ENCODE peak calls at places on chromosomes 11 and 22, in four cellular contexts. One of them, this sample, is unnamed. For H3K9me3, the result is how much of the 10 kb centered on the place peaks cover.

GRCh38 chr22:45504703-45505341 is 2.1 kb downstream of the FBLN1 start:
- DNase-seq in NT2/D1: no peak
- DNase-seq in keratinocyte: no peak
- DNase-seq in SK-N-SH: peak
- DNase-seq in this sample: peak

GRCh38 chr11:123483058-123483457 is 53.0 kb downstream of the GRAMD1B start:
- DNase-seq in NT2/D1: no peak
- DNase-seq in keratinocyte: peak
- DNase-seq in SK-N-SH: no peak
- DNase-seq in this sample: no peak

GRCh38 chr11:85893378-85893777 is 38.2 kb downstream of the CCDC83 start:
- DNase-seq in NT2/D1: peak
- DNase-seq in keratinocyte: no peak
- DNase-seq in SK-N-SH: no peak
- DNase-seq in this sample: no peak

GRCh38 chr11:7844986-7845385 is 48.2 kb upstream of the OR5P2 start:
- DNase-seq in NT2/D1: no peak
- DNase-seq in keratinocyte: no peak
- DNase-seq in SK-N-SH: no peak
- DNase-seq in this sample: no peak

GRCh38 chr11:122656631-122657101 is 1.1 kb downstream of the UBASH3B start:
- DNase-seq in NT2/D1: no peak
- DNase-seq in keratinocyte: no peak
- DNase-seq in SK-N-SH: no peak
- DNase-seq in this sample: peak

GRCh38 chr11:117144477-117145392 is 648 bp downstream of the PAFAH1B2 start:
- DNase-seq in NT2/D1: no peak
- DNase-seq in keratinocyte: no peak
- DNase-seq in SK-N-SH: peak
- DNase-seq in this sample: peak

GRCh38 chr11:46513934-46514342 is 79.9 kb downstream of the AMBRA1 start:
- DNase-seq in NT2/D1: no peak
- DNase-seq in keratinocyte: peak
- DNase-seq in SK-N-SH: peak
- DNase-seq in this sample: no peak

GRCh38 chr22:35457729-35458546 is 58.0 kb downstream of the MCM5 start:
- DNase-seq in NT2/D1: no peak
- DNase-seq in keratinocyte: no peak
- DNase-seq in SK-N-SH: no peak
- DNase-seq in this sample: no peak

GRCh38 chr22:41028841-41029240 is 63.6 kb upstream of the EP300 start:
- DNase-seq in NT2/D1: no peak
- DNase-seq in keratinocyte: no peak
- DNase-seq in SK-N-SH: no peak
- DNase-seq in this sample: peak

GRCh38 chr11:117459121-117459978 is 131.7 kb downstream of the CEP164 start:
- DNase-seq in NT2/D1: no peak
- DNase-seq in keratinocyte: no peak
- DNase-seq in SK-N-SH: no peak
- DNase-seq in this sample: no peak

GRCh38 chr11:104984818-104985217 is 16.4 kb upstream of the CASP4 start:
- DNase-seq in NT2/D1: no peak
- DNase-seq in keratinocyte: no peak
- DNase-seq in SK-N-SH: no peak
- DNase-seq in this sample: no peak

GRCh38 chr11:107928767-107929507 is 689 bp downstream of the RAB39A start:
- DNase-seq in NT2/D1: no peak
- DNase-seq in keratinocyte: no peak
- DNase-seq in SK-N-SH: peak
- DNase-seq in this sample: no peak

GRCh38 chr11:106989056-106989455 is 29.2 kb downstream of the GUCY1A2 start:
- DNase-seq in NT2/D1: no peak
- DNase-seq in keratinocyte: no peak
- DNase-seq in SK-N-SH: no peak
- DNase-seq in this sample: peak

GRCh38 chr11:112235750-112236390 is 9.6 kb downstream of the PTS start:
- DNase-seq in NT2/D1: no peak
- DNase-seq in keratinocyte: no peak
- DNase-seq in SK-N-SH: no peak
- DNase-seq in this sample: no peak

GRCh38 chr11:33691051-33691864 is 9.4 kb downstream of the C11orf91 start:
- DNase-seq in NT2/D1: no peak
- DNase-seq in keratinocyte: no peak
- DNase-seq in SK-N-SH: no peak
- DNase-seq in this sample: no peak

GRCh38 chr11:34988294-34989255 is 72.2 kb downstream of the PDHX start:
- DNase-seq in NT2/D1: no peak
- DNase-seq in keratinocyte: no peak
- DNase-seq in SK-N-SH: no peak
- DNase-seq in this sample: peak

GRCh38 chr22:47406180-47406723 is 643.8 kb downstream of the TBC1D22A start:
- DNase-seq in NT2/D1: no peak
- DNase-seq in keratinocyte: no peak
- DNase-seq in SK-N-SH: no peak
- DNase-seq in this sample: no peak

GRCh38 chr11:122287401-122287800 is 171.4 kb upstream of the BLID start:
- DNase-seq in NT2/D1: no peak
- DNase-seq in keratinocyte: no peak
- DNase-seq in SK-N-SH: no peak
- DNase-seq in this sample: no peak

GRCh38 chr11:75342966-75343870 is 8.2 kb downstream of the ARRB1 start:
- DNase-seq in NT2/D1: no peak
- DNase-seq in keratinocyte: no peak
- DNase-seq in SK-N-SH: no peak
- DNase-seq in this sample: no peak

GRCh38 chr11:124865902-124866851 is 945 bp downstream of the ROBO3 start:
- DNase-seq in NT2/D1: peak
- DNase-seq in keratinocyte: no peak
- DNase-seq in SK-N-SH: peak
- DNase-seq in this sample: peak

GRCh38 chr11:17921620-17922473 is 91.0 kb downstream of the SERGEF start:
- DNase-seq in NT2/D1: no peak
- DNase-seq in keratinocyte: no peak
- DNase-seq in SK-N-SH: no peak
- DNase-seq in this sample: peak

GRCh38 chr11:67584205-67584880 is 731 bp downstream of the GSTP1 start:
- DNase-seq in NT2/D1: no peak
- DNase-seq in keratinocyte: peak
- DNase-seq in SK-N-SH: peak
- DNase-seq in this sample: peak

GRCh38 chr11:19441752-19442553 is 201.2 kb upstream of the E2F8 start:
- DNase-seq in NT2/D1: no peak
- DNase-seq in keratinocyte: peak
- DNase-seq in SK-N-SH: peak
- DNase-seq in this sample: peak

GRCh38 chr11:132607575-132607974 is 924.7 kb downstream of the OPCML start:
- DNase-seq in NT2/D1: no peak
- DNase-seq in keratinocyte: no peak
- DNase-seq in SK-N-SH: no peak
- DNase-seq in this sample: no peak

GRCh38 chr11:35056391-35057093 is 82.4 kb upstream of the CD44 start:
- DNase-seq in NT2/D1: no peak
- DNase-seq in keratinocyte: peak
- DNase-seq in SK-N-SH: no peak
- DNase-seq in this sample: no peak

GRCh38 chr11:44556735-44557409 is 8.6 kb upstream of the CD82 start:
- DNase-seq in NT2/D1: peak
- DNase-seq in keratinocyte: no peak
- DNase-seq in SK-N-SH: no peak
- DNase-seq in this sample: peak

DNA sequence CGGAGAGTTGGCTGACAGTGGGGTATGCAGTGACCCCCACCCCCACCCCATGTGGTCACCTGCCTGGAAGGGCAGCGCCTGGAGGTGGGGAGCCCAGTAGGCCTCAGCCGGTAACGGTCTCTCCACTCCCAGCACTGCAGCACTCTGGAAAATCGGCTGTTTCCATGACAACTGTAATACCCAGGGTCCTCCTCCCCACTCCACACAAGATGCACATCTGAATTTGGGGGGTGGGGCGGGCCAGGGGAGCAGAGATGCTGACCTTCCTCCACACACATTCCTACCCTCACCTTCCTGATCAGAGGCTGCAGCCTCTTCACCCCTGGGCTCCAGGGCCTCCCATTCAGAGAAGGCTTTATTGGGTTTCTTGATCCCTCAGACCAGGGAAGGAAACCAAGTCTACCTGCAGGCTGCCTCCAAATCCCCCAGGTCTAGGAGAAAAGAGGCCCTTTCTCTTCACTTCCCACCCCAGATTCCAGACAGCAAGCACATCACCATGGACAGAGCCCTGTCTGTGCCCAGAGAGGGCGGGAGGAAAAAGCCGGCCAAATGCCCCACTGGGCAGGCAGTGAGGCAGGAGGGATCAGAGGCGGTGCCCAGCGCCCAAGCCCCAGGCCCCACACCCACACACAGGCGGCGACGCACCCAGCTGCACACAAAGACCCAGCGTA is 46.5 kb downstream of the SLC22A12 start:
- DNase-seq in NT2/D1: no peak
- DNase-seq in keratinocyte: no peak
- DNase-seq in SK-N-SH: peak
- DNase-seq in this sample: peak
- H3K4me3 ChIP-seq in NT2/D1: peak
- H3K4me3 ChIP-seq in keratinocyte: no peak
- H3K4me3 ChIP-seq in SK-N-SH: peak
- H3K4me3 ChIP-seq in this sample: peak

GRCh38 chr11:129021295-129021694 is 78.6 kb upstream of the TP53AIP1 start:
- DNase-seq in NT2/D1: no peak
- DNase-seq in keratinocyte: no peak
- DNase-seq in SK-N-SH: no peak
- DNase-seq in this sample: no peak

GRCh38 chr11:129018991-129019390 is 76.3 kb upstream of the TP53AIP1 start:
- DNase-seq in NT2/D1: no peak
- DNase-seq in keratinocyte: no peak
- DNase-seq in SK-N-SH: no peak
- DNase-seq in this sample: no peak

GRCh38 chr11:129023968-129024676 is 81.5 kb upstream of the TP53AIP1 start:
- DNase-seq in NT2/D1: peak
- DNase-seq in keratinocyte: peak
- DNase-seq in SK-N-SH: no peak
- DNase-seq in this sample: no peak
- H3K9ac ChIP-seq in NT2/D1: no peak
- H3K9ac ChIP-seq in keratinocyte: peak
- H3K9ac ChIP-seq in SK-N-SH: no peak
- H3K9ac ChIP-seq in this sample: no peak

GRCh38 chr22:48846200-48846599 is 981.5 kb downstream of the BRD1 start:
- DNase-seq in NT2/D1: no peak
- DNase-seq in keratinocyte: no peak
- DNase-seq in SK-N-SH: no peak
- DNase-seq in this sample: no peak
- H3K9me3 ChIP-seq in NT2/D1: under half
- H3K9me3 ChIP-seq in keratinocyte: under half
- H3K9me3 ChIP-seq in SK-N-SH: under half
- H3K9me3 ChIP-seq in this sample: under half

GRCh38 chr11:3857628-3858027 is 2.2 kb downstream of the STIM1 start:
- DNase-seq in NT2/D1: no peak
- DNase-seq in keratinocyte: no peak
- DNase-seq in SK-N-SH: no peak
- DNase-seq in this sample: no peak

GRCh38 chr11:3856856-3857553 is 1.5 kb downstream of the STIM1 start:
- DNase-seq in NT2/D1: no peak
- DNase-seq in keratinocyte: no peak
- DNase-seq in SK-N-SH: no peak
- DNase-seq in this sample: no peak

GRCh38 chr11:3860360-3860759 is 4.9 kb downstream of the STIM1 start:
- DNase-seq in NT2/D1: no peak
- DNase-seq in keratinocyte: no peak
- DNase-seq in SK-N-SH: no peak
- DNase-seq in this sample: no peak

GRCh38 chr11:3861698-3862097 is 6.2 kb downstream of the STIM1 start:
- DNase-seq in NT2/D1: no peak
- DNase-seq in keratinocyte: no peak
- DNase-seq in SK-N-SH: no peak
- DNase-seq in this sample: no peak

DNA sequence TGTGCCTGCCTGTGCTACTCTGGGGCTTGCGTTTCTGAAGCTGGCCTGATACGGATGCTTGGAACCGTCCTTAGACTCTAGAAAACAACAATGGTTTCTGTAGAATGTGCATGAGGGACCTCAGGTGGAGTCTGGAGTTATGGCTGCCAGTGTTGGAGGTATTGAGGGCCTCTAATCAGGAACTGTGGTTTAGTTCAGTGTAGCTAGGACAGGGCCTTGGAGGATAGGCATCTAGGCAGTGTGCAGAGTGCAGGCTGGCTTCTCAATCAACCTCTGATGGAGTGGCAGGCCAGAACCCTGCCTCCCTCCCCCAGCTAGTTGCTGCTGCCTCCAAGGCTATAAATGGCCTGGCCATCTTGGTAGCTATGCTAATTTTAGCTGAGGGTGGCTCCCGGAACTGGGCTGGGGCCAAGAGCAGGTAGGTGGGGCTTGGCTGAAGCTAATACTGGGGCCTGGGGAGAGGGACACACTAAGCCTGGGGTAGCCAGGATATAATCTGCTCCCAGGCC is 4.0 kb downstream of the STIM1 start:
- DNase-seq in NT2/D1: no peak
- DNase-seq in keratinocyte: no peak
- DNase-seq in SK-N-SH: no peak
- DNase-seq in this sample: no peak
- H3K4me3 ChIP-seq in NT2/D1: no peak
- H3K4me3 ChIP-seq in keratinocyte: no peak
- H3K4me3 ChIP-seq in SK-N-SH: no peak
- H3K4me3 ChIP-seq in this sample: peak

DNA sequence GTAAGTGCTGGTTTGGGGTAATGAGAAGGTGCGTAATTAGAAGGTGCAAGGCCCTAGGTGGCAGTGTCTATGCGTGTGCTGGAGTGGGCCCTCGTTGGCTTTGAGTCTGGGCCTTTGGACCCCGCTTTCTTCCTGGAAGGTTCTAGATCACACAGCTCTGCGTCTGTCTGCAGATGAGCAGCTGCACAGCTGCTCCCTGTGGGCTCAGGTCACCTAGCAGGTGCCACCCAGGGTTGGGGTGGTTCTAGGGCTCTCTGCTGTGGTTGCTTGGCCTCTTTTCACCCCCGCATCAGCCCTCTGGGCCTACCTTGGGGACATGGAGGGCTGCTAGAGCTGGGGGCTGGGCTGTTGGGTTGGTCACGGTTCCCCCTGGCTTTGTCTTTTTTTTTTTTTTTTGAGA is 10.4 kb downstream of the RELT start:
- DNase-seq in NT2/D1: no peak
- DNase-seq in keratinocyte: no peak
- DNase-seq in SK-N-SH: no peak
- DNase-seq in this sample: no peak
- H3K9ac ChIP-seq in NT2/D1: no peak
- H3K9ac ChIP-seq in keratinocyte: no peak
- H3K9ac ChIP-seq in SK-N-SH: no peak
- H3K9ac ChIP-seq in this sample: peak

This sample was measured in adipocyte.